ENCODE peak calls at places on chromosomes 7 and 10, in nine cellular contexts. H, R, P, A, Q, O, M, U and F are unnamed samples.

GRCh38 chr7:112715525-112715924 is 74.7 kb downstream of the TMEM168 start:
- ATAC-seq in H (no peak), A (peak; percentile 22), M (no peak), P (no peak), U (no peak), O (no peak), R (no peak), Q (no peak), F (no peak)

GRCh38 chr7:101125989-101126650 is 784 bp upstream of the SERPINE1 start:
- ATAC-seq in R (peak; percentile 34), O (peak; percentile 55), M (peak; percentile 54), Q (peak; percentile 35), P (no peak), A (peak; percentile 60), U (peak; percentile 18), H (peak; percentile 30), F (peak; percentile 16)

GRCh38 chr7:151485006-151485732 is 34.5 kb downstream of the RHEB start:
- ATAC-seq in H (peak; percentile 54), Q (peak; percentile 39), O (peak; percentile 67), P (no peak), M (no peak), U (peak; percentile 49), A (no peak), R (peak; percentile 69), F (no peak)

GRCh38 chr7:143416565-143417149 is 8.0 kb upstream of the EPHA1 start:
- ATAC-seq in H (peak; percentile 75), A (peak; percentile 78), P (peak; percentile 69), Q (peak; percentile 78), R (peak; percentile 60), M (peak; percentile 78), U (peak; percentile 58), O (no peak), F (peak; percentile 31)

GRCh38 chr10:15245530-15245929 is 77.0 kb upstream of the NMT2 start:
- ATAC-seq in P (peak; percentile 73), O (no peak), Q (peak; percentile 51), M (no peak), A (no peak), U (peak; percentile 42), R (no peak), H (peak; percentile 73), F (no peak)

GRCh38 chr7:6231184-6231583 is 41.2 kb downstream of the CYTH3 start:
- ATAC-seq in H (no peak), O (no peak), U (no peak), P (no peak), Q (no peak), M (no peak), R (no peak), A (no peak), F (no peak)

GRCh38 chr10:22992621-22993020 is 64.8 kb downstream of the ARMC3 start:
- ATAC-seq in O (no peak), P (no peak), A (no peak), U (no peak), H (no peak), Q (no peak), R (no peak), M (peak; percentile 91), F (no peak)

GRCh38 chr10:88162852-88163251 is 299.4 kb downstream of the PTEN start:
- ATAC-seq in U (no peak), Q (no peak), A (no peak), H (no peak), P (no peak), R (no peak), M (no peak), O (no peak), F (no peak)

GRCh38 chr10:112816033-112816430 is 134.0 kb upstream of the TCF7L2 start:
- ATAC-seq in H (no peak), A (no peak), O (no peak), U (no peak), Q (no peak), P (no peak), M (peak; percentile 22), R (no peak), F (no peak)

GRCh38 chr7:22647451-22648257 is 79.3 kb upstream of the IL6 start:
- ATAC-seq in Q (no peak), M (no peak), H (no peak), O (no peak), R (no peak), A (no peak), P (no peak), U (no peak), F (no peak)

GRCh38 chr10:35722226-35722625 is 80.1 kb upstream of the FZD8 start:
- ATAC-seq in O (no peak), M (no peak), A (no peak), Q (no peak), P (no peak), H (no peak), R (no peak), U (no peak), F (no peak)

GRCh38 chr10:118572286-118573041 is 23.0 kb downstream of the PRLHR start:
- ATAC-seq in U (no peak), M (no peak), H (no peak), Q (no peak), O (no peak), A (no peak), R (no peak), P (no peak), F (no peak)

GRCh38 chr7:156000601-156001396 is 188.5 kb upstream of the SHH start:
- ATAC-seq in Q (no peak), R (no peak), A (no peak), P (no peak), H (peak; percentile 43), U (no peak), M (no peak), O (no peak), F (no peak)

DNA sequence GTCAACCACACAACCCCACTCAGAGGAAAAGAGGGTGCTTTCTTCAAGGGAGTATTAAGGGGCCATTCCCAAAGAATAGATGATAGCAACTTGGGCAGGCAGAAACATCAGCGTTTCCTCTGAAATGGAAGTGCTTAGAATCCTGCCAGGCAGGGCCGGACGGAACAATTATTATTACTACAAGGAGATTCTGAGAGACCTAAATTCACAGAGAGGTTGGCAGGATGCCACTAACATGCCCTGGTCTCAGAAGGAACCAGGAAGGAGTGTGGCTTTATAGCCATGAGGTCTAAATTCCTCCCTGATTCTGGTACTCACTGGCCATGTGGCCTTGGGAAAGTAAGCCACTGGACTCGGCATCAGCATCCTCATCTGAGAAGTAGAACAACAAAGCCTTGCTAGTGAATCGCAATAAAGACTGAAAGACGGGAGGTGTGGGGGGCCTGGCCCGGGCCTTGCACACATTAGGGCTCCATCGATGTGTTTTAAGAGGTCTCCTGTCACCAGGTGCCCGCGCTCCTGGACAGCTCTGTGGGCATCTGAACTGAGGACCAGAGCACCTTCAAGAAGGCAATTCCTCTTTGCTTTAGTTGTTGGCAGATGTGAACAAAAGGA is 131.5 kb downstream of the OAT start:
- ATAC-seq in Q (no peak), M (no peak), O (no peak), R (no peak), U (no peak), P (no peak), H (no peak), A (no peak), F (no peak)
- H3K4me1 ChIP-seq in Q (no peaks in the 10 kb centered on the region), M (no peaks in the 10 kb centered on the region), O (no peaks in the 10 kb centered on the region), R (no peaks in the 10 kb centered on the region), U (peaks cover 7% of the 10 kb centered on the region), P (no peaks in the 10 kb centered on the region), H (no peaks in the 10 kb centered on the region), A (no peaks in the 10 kb centered on the region), F (no peaks in the 10 kb centered on the region)

DNA sequence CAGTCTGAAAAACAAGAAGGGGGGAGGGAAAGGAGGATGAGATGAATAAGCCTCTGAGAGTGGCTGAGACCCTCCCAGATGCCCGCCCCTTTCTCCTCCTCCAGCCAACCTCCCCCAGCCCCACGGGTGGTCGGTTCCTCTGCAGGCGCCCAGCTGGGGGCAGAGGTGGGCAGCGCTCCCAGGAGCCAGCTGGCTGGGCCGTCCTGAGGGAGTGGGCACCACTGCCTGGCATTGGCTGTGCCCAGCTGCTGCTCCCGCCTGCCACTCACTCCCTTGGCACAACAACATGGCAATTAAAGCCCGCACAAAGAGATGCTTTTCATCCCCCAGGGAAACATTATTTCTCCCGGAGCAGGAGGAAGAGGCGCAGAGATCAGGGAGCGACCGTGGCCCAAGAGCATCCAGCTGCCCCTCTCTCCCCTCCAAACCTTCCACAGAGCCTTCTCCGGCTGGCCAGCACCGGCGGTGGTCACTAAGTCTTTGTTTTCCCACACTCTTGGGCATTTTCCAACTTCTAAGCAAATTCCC is 107.2 kb downstream of the SPDYE5 start:
- ATAC-seq in Q (peak; percentile 44), U (no peak), H (no peak), O (no peak), A (peak; percentile 76), R (no peak), M (peak; percentile 50), P (no peak), F (peak; percentile 57)
- H3K27ac ChIP-seq in Q (peak overlapping the region; percentile 47), U (peak overlapping the region; percentile 39), H (no peak overlapping the region), O (peak overlapping the region; percentile 45), A (no peak overlapping the region), R (peak overlapping the region; percentile 36), M (peak overlapping the region; percentile 4), P (no peak overlapping the region), F (peak overlapping the region; percentile 42)

DNA sequence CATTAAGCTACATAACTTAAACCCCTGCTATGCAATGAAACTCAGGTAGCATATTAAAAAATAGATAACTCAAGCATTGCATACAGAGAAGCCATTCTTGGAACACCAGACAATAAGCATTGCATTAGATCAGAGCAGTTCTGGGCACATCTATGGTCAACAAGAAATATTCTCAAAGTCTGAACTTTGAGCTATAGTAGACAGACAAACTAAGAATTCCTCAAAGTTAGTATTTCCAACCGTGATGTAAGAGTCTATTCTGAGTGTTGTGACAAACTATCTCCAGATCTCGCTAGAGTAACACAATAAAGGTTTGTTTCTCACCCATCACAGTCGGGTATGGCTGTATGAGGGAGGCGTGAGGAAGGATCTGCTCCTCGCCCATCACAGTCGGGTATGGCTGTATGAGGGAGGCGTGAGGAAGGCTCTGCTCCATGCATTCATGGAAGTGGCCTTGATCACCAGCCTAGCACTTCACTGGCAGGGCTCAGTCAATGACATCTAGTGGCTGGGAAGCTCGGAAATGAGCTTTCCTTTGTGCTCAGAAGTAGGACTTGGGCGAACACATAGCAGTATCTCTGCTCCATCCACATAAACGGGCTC is 61.6 kb upstream of the ANKRD1 start:
- ATAC-seq in O (no peak), P (no peak), Q (no peak), A (no peak), U (no peak), R (no peak), H (no peak), M (no peak), F (no peak)
- H3K4me1 ChIP-seq in O (no peaks in the 10 kb centered on the region), P (no peaks in the 10 kb centered on the region), Q (no peaks in the 10 kb centered on the region), A (no peaks in the 10 kb centered on the region), U (no peaks in the 10 kb centered on the region), R (peaks cover 11% of the 10 kb centered on the region), H (no peaks in the 10 kb centered on the region), M (no peaks in the 10 kb centered on the region), F (no peaks in the 10 kb centered on the region)

DNA sequence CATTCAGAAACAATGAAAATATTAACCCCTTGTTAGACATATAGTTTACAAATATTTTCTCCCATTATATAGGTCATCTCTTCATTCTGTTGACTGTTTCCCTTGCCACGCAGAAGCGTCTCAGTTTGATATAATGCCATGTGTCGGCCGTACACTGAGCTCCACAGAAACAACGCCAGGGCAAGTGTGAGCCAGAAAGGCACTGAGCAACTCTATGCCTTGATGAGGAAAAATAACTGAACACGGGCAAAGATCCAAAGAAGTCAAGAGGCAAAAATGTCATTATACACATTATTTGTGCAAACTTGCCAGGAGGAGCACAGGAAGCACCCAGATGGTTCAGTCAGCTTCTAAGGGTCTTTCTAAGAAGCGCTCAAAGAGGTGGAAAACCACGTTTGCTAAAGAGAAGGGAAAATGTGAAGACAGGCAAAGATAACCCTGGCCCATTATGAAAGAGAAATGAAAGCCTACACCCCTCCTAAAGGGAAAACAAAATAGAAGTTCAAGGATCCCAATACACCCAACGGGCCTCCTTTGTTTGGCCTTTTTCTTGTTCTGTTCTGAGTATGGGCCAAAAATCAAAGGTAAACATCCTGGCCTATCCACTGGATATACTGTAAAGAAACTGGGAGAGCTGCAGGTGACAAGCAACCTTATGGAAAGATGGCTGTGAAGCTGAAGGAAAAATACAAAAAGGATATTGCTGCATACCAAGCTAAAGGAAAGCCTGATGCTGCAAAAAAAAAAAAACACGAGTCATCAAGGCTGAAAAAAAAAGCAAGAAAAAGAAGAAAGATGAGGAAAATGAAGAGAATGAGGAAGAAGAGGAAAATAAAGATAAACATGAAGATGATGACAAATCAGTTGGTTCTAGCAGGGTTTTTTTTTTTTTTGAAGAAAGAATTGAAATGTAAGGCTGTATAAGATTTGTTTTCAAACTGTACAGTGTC is 15.5 kb downstream of the ARHGAP12 start:
- ATAC-seq in M (no peak), A (no peak), P (no peak), Q (no peak), R (peak; percentile 55), O (peak; percentile 62), H (peak; percentile 65), U (no peak), F (no peak)
- H3K27ac ChIP-seq in M (no peak overlapping the region), A (no peak overlapping the region), P (no peak overlapping the region), Q (no peak overlapping the region), R (peak overlapping the region; percentile 24), O (no peak overlapping the region), H (peak overlapping the region; percentile 63), U (no peak overlapping the region), F (no peak overlapping the region)